ENCODE peak calls at places on chromosomes 6 and 20, in six cellular contexts. One of them, this sample, is unnamed.

GRCh38 chr20:32155017-32155965 is 45.8 kb downstream of the TM9SF4 start:
- DNase-seq in mammary epithelial cell: peak
- DNase-seq in PC-9: no peak
- DNase-seq in brain microvascular endothelial cell: peak
- DNase-seq in neural crest cell: peak
- DNase-seq in GM12865: peak
- DNase-seq in this sample: peak

GRCh38 chr20:46582648-46583047 is 32.2 kb upstream of the OCSTAMP start:
- DNase-seq in mammary epithelial cell: no peak
- DNase-seq in PC-9: no peak
- DNase-seq in brain microvascular endothelial cell: no peak
- DNase-seq in neural crest cell: no peak
- DNase-seq in GM12865: no peak
- DNase-seq in this sample: no peak

GRCh38 chr6:16355238-16355637 is 116.9 kb downstream of the GMPR start:
- DNase-seq in mammary epithelial cell: no peak
- DNase-seq in PC-9: no peak
- DNase-seq in brain microvascular endothelial cell: no peak
- DNase-seq in neural crest cell: no peak
- DNase-seq in GM12865: no peak
- DNase-seq in this sample: no peak

GRCh38 chr6:145209312-145209711 is 526.0 kb downstream of the EPM2A start:
- DNase-seq in mammary epithelial cell: no peak
- DNase-seq in PC-9: no peak
- DNase-seq in brain microvascular endothelial cell: peak
- DNase-seq in neural crest cell: no peak
- DNase-seq in GM12865: no peak
- DNase-seq in this sample: no peak

GRCh38 chr6:164130151-164130550 is 715.6 kb downstream of the QKI start:
- DNase-seq in mammary epithelial cell: no peak
- DNase-seq in PC-9: no peak
- DNase-seq in brain microvascular endothelial cell: no peak
- DNase-seq in neural crest cell: no peak
- DNase-seq in GM12865: no peak
- DNase-seq in this sample: no peak

GRCh38 chr6:38021029-38021428 is 201.5 kb downstream of the ZFAND3 start:
- DNase-seq in mammary epithelial cell: no peak
- DNase-seq in PC-9: no peak
- DNase-seq in brain microvascular endothelial cell: no peak
- DNase-seq in neural crest cell: no peak
- DNase-seq in GM12865: no peak
- DNase-seq in this sample: no peak

GRCh38 chr6:41680182-41680965 is 42.1 kb downstream of the MDFI start:
- DNase-seq in mammary epithelial cell: no peak
- DNase-seq in PC-9: no peak
- DNase-seq in brain microvascular endothelial cell: no peak
- DNase-seq in neural crest cell: no peak
- DNase-seq in GM12865: no peak
- DNase-seq in this sample: no peak

GRCh38 chr6:27642744-27643456 is 170.0 kb upstream of the ZNF184 start:
- DNase-seq in mammary epithelial cell: no peak
- DNase-seq in PC-9: no peak
- DNase-seq in brain microvascular endothelial cell: no peak
- DNase-seq in neural crest cell: no peak
- DNase-seq in GM12865: no peak
- DNase-seq in this sample: no peak

GRCh38 chr20:63249891-63250290 is 4.4 kb downstream of the NKAIN4 start:
- DNase-seq in mammary epithelial cell: no peak
- DNase-seq in PC-9: no peak
- DNase-seq in brain microvascular endothelial cell: no peak
- DNase-seq in neural crest cell: no peak
- DNase-seq in GM12865: no peak
- DNase-seq in this sample: no peak

GRCh38 chr6:44058617-44059358 is 68.5 kb downstream of the MRPL14 start:
- DNase-seq in mammary epithelial cell: peak
- DNase-seq in PC-9: peak
- DNase-seq in brain microvascular endothelial cell: peak
- DNase-seq in neural crest cell: no peak
- DNase-seq in GM12865: peak
- DNase-seq in this sample: peak

GRCh38 chr6:11367638-11368199 is 135.3 kb upstream of the NEDD9 start:
- DNase-seq in mammary epithelial cell: no peak
- DNase-seq in PC-9: no peak
- DNase-seq in brain microvascular endothelial cell: no peak
- DNase-seq in neural crest cell: no peak
- DNase-seq in GM12865: no peak
- DNase-seq in this sample: no peak

GRCh38 chr6:3356056-3356823 is 97.5 kb downstream of the PSMG4 start:
- DNase-seq in mammary epithelial cell: no peak
- DNase-seq in PC-9: peak
- DNase-seq in brain microvascular endothelial cell: no peak
- DNase-seq in neural crest cell: peak
- DNase-seq in GM12865: peak
- DNase-seq in this sample: peak

GRCh38 chr6:81890846-81891245 is 138.4 kb upstream of the TENT5A start:
- DNase-seq in mammary epithelial cell: no peak
- DNase-seq in PC-9: no peak
- DNase-seq in brain microvascular endothelial cell: no peak
- DNase-seq in neural crest cell: no peak
- DNase-seq in GM12865: no peak
- DNase-seq in this sample: no peak

GRCh38 chr20:38805958-38806854 is 709 bp downstream of the PPP1R16B start:
- DNase-seq in mammary epithelial cell: no peak
- DNase-seq in PC-9: no peak
- DNase-seq in brain microvascular endothelial cell: no peak
- DNase-seq in neural crest cell: peak
- DNase-seq in GM12865: peak
- DNase-seq in this sample: peak

GRCh38 chr20:25057234-25058050 is 497 bp downstream of the ACSS1 start:
- DNase-seq in mammary epithelial cell: peak
- DNase-seq in PC-9: peak
- DNase-seq in brain microvascular endothelial cell: no peak
- DNase-seq in neural crest cell: peak
- DNase-seq in GM12865: peak
- DNase-seq in this sample: peak

GRCh38 chr6:37110455-37111155 is 59.3 kb upstream of the PIM1 start:
- DNase-seq in mammary epithelial cell: no peak
- DNase-seq in PC-9: no peak
- DNase-seq in brain microvascular endothelial cell: no peak
- DNase-seq in neural crest cell: no peak
- DNase-seq in GM12865: peak
- DNase-seq in this sample: no peak

GRCh38 chr6:27592481-27593199 is 119.7 kb upstream of the ZNF184 start:
- DNase-seq in mammary epithelial cell: peak
- DNase-seq in PC-9: peak
- DNase-seq in brain microvascular endothelial cell: peak
- DNase-seq in neural crest cell: peak
- DNase-seq in GM12865: peak
- DNase-seq in this sample: peak

GRCh38 chr6:139371421-139372253 is 2.8 kb downstream of the CITED2 start:
- DNase-seq in mammary epithelial cell: no peak
- DNase-seq in PC-9: no peak
- DNase-seq in brain microvascular endothelial cell: no peak
- DNase-seq in neural crest cell: no peak
- DNase-seq in GM12865: no peak
- DNase-seq in this sample: peak

GRCh38 chr6:110400208-110400607 is 15.2 kb downstream of the DDO start:
- DNase-seq in mammary epithelial cell: no peak
- DNase-seq in PC-9: peak
- DNase-seq in brain microvascular endothelial cell: no peak
- DNase-seq in neural crest cell: no peak
- DNase-seq in GM12865: no peak
- DNase-seq in this sample: no peak

GRCh38 chr6:85669735-85670194 is 27.1 kb upstream of the SYNCRIP start:
- DNase-seq in mammary epithelial cell: peak
- DNase-seq in PC-9: peak
- DNase-seq in brain microvascular endothelial cell: peak
- DNase-seq in neural crest cell: no peak
- DNase-seq in GM12865: peak
- DNase-seq in this sample: peak

GRCh38 chr6:118551063-118551672 is 3.1 kb downstream of the PLN start:
- DNase-seq in mammary epithelial cell: peak
- DNase-seq in PC-9: peak
- DNase-seq in brain microvascular endothelial cell: peak
- DNase-seq in neural crest cell: no peak
- DNase-seq in GM12865: peak
- DNase-seq in this sample: peak

GRCh38 chr6:170578909-170579308 is 5.5 kb downstream of the PDCD2 start:
- DNase-seq in mammary epithelial cell: no peak
- DNase-seq in PC-9: no peak
- DNase-seq in brain microvascular endothelial cell: no peak
- DNase-seq in neural crest cell: no peak
- DNase-seq in GM12865: no peak
- DNase-seq in this sample: no peak

GRCh38 chr6:120005292-120005976 is 655.9 kb upstream of the MAN1A1 start:
- DNase-seq in mammary epithelial cell: no peak
- DNase-seq in PC-9: no peak
- DNase-seq in brain microvascular endothelial cell: no peak
- DNase-seq in neural crest cell: no peak
- DNase-seq in GM12865: peak
- DNase-seq in this sample: no peak

GRCh38 chr20:15528386-15529111 is 1044.7 kb downstream of the KIF16B start:
- DNase-seq in mammary epithelial cell: no peak
- DNase-seq in PC-9: no peak
- DNase-seq in brain microvascular endothelial cell: peak
- DNase-seq in neural crest cell: no peak
- DNase-seq in GM12865: peak
- DNase-seq in this sample: no peak

GRCh38 chr6:7157752-7158616 is 50.2 kb downstream of the RREB1 start:
- DNase-seq in mammary epithelial cell: no peak
- DNase-seq in PC-9: no peak
- DNase-seq in brain microvascular endothelial cell: no peak
- DNase-seq in neural crest cell: no peak
- DNase-seq in GM12865: no peak
- DNase-seq in this sample: no peak

GRCh38 chr6:140907235-140907634 is 1225.5 kb upstream of the GJE1 start:
- DNase-seq in mammary epithelial cell: no peak
- DNase-seq in PC-9: no peak
- DNase-seq in brain microvascular endothelial cell: no peak
- DNase-seq in neural crest cell: no peak
- DNase-seq in GM12865: no peak
- DNase-seq in this sample: no peak

GRCh38 chr6:47098570-47098993 is 56.5 kb upstream of the ADGRF1 start:
- DNase-seq in mammary epithelial cell: peak
- DNase-seq in PC-9: no peak
- DNase-seq in brain microvascular endothelial cell: no peak
- DNase-seq in neural crest cell: no peak
- DNase-seq in GM12865: no peak
- DNase-seq in this sample: no peak

GRCh38 chr6:47094351-47094925 is 52.3 kb upstream of the ADGRF1 start:
- DNase-seq in mammary epithelial cell: peak
- DNase-seq in PC-9: peak
- DNase-seq in brain microvascular endothelial cell: no peak
- DNase-seq in neural crest cell: no peak
- DNase-seq in GM12865: no peak
- DNase-seq in this sample: peak

GRCh38 chr6:47093169-47093568 is 51.0 kb upstream of the ADGRF1 start:
- DNase-seq in mammary epithelial cell: no peak
- DNase-seq in PC-9: peak
- DNase-seq in brain microvascular endothelial cell: no peak
- DNase-seq in neural crest cell: no peak
- DNase-seq in GM12865: no peak
- DNase-seq in this sample: no peak

GRCh38 chr6:47096233-47096887 is 54.2 kb upstream of the ADGRF1 start:
- DNase-seq in mammary epithelial cell: peak
- DNase-seq in PC-9: no peak
- DNase-seq in brain microvascular endothelial cell: no peak
- DNase-seq in neural crest cell: no peak
- DNase-seq in GM12865: no peak
- DNase-seq in this sample: no peak

GRCh38 chr6:47097092-47097945 is 55.2 kb upstream of the ADGRF1 start:
- DNase-seq in mammary epithelial cell: peak
- DNase-seq in PC-9: peak
- DNase-seq in brain microvascular endothelial cell: peak
- DNase-seq in neural crest cell: peak
- DNase-seq in GM12865: peak
- DNase-seq in this sample: peak
- TF ChIP-seq CTCF in mammary epithelial cell: peak
- TF ChIP-seq CTCF in PC-9: peak
- TF ChIP-seq CTCF in brain microvascular endothelial cell: peak
- TF ChIP-seq CTCF in neural crest cell: peak
- TF ChIP-seq CTCF in GM12865: peak
- TF ChIP-seq CTCF in this sample: peak

DNA sequence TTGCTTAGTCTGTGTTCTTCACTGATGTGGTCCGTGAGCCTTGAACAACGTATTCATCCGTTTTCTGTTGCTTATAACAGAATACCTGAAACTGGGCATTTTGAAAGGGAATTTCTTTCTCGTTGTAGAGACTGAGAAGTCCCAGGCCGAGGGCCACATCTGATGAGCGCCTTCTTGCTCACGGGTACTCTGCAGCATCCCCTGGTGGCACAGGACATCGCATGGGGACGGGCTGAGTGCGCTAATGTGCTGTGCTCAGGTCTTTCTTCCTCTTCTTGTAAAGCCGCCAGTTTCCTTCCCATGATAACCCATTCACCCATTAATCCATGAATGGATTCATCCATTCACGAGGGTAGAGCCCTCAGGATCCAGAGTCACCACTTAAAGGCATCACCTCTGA is 161.0 kb downstream of the NFATC2 start:
- DNase-seq in mammary epithelial cell: no peak
- DNase-seq in PC-9: no peak
- DNase-seq in brain microvascular endothelial cell: no peak
- DNase-seq in neural crest cell: no peak
- DNase-seq in GM12865: no peak
- DNase-seq in this sample: no peak
- TF ChIP-seq CTCF in mammary epithelial cell: no peak
- TF ChIP-seq CTCF in PC-9: no peak
- TF ChIP-seq CTCF in brain microvascular endothelial cell: no peak
- TF ChIP-seq CTCF in neural crest cell: no peak
- TF ChIP-seq CTCF in GM12865: no peak
- TF ChIP-seq CTCF in this sample: no peak

GRCh38 chr6:29720863-29721262 is 2.4 kb upstream of the HLA-F start:
- DNase-seq in mammary epithelial cell: no peak
- DNase-seq in PC-9: no peak
- DNase-seq in brain microvascular endothelial cell: no peak
- DNase-seq in neural crest cell: no peak
- DNase-seq in GM12865: peak
- DNase-seq in this sample: no peak
- TF ChIP-seq CTCF in mammary epithelial cell: no peak
- TF ChIP-seq CTCF in PC-9: no peak
- TF ChIP-seq CTCF in brain microvascular endothelial cell: no peak
- TF ChIP-seq CTCF in neural crest cell: no peak
- TF ChIP-seq CTCF in GM12865: peak
- TF ChIP-seq CTCF in this sample: no peak

DNA sequence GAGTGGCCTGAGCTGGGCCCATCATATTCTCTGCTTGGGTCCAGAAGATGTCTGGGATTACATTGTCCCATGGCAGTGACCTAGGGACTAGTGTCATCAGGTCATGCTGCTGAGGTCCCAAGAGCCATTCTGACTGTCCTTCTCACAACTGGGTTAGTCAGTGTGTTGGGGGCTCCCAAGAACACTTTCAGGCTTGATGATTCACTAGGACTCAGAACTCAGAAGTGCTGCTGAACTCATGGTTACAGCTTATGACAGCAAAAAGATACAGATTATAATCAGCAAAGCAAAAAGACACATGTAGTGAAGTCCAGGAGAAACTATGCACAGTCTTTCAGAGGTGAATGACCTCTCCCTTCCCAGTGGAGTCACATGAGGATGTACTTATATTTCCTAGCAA is 107.8 kb downstream of the SYNE1 start:
- DNase-seq in mammary epithelial cell: no peak
- DNase-seq in PC-9: no peak
- DNase-seq in brain microvascular endothelial cell: peak
- DNase-seq in neural crest cell: no peak
- DNase-seq in GM12865: no peak
- DNase-seq in this sample: no peak
- TF ChIP-seq CTCF in mammary epithelial cell: no peak
- TF ChIP-seq CTCF in PC-9: no peak
- TF ChIP-seq CTCF in brain microvascular endothelial cell: no peak
- TF ChIP-seq CTCF in neural crest cell: no peak
- TF ChIP-seq CTCF in GM12865: no peak
- TF ChIP-seq CTCF in this sample: no peak